ENCODE peak calls at places on chromosomes 6 and 20, in four cellular contexts. One of them, this sample, is unnamed.
A peak's percentile ranks its signal among the peaks of the same experiment; 100 is the strongest.

GRCh38 chr20:53346266-53346665 is 247.4 kb downstream of the ZNF217 start:
- DNase-seq in GM12865: no peak
- DNase-seq in choroid plexus epithelial cell: no peak
- DNase-seq in adipocyte: no peak
- DNase-seq in this sample: no peak

GRCh38 chr6:86723131-86723530 is 214.2 kb upstream of the HTR1E start:
- DNase-seq in choroid plexus epithelial cell: no peak
- DNase-seq in adipocyte: no peak
- DNase-seq in GM12865: no peak
- DNase-seq in this sample: no peak

GRCh38 chr6:113194090-113194489 is 663.1 kb upstream of the MARCKS start:
- DNase-seq in choroid plexus epithelial cell: no peak
- DNase-seq in GM12865: no peak
- DNase-seq in adipocyte: no peak
- DNase-seq in this sample: no peak

GRCh38 chr6:22003219-22003779 is 293.5 kb downstream of the PRL start:
- DNase-seq in GM12865: no peak
- DNase-seq in choroid plexus epithelial cell: no peak
- DNase-seq in adipocyte: peak; percentile 79
- DNase-seq in this sample: no peak

GRCh38 chr20:1900321-1900791 is 5.1 kb downstream of the SIRPA start:
- DNase-seq in GM12865: peak; percentile 50
- DNase-seq in adipocyte: peak; percentile 72
- DNase-seq in choroid plexus epithelial cell: peak; percentile 85
- DNase-seq in this sample: peak; percentile 78

GRCh38 chr6:158237656-158238055 is 69.5 kb downstream of the GTF2H5 start:
- DNase-seq in choroid plexus epithelial cell: no peak
- DNase-seq in GM12865: no peak
- DNase-seq in adipocyte: peak; percentile 27
- DNase-seq in this sample: no peak

GRCh38 chr6:130604869-130605401 is 222.3 kb upstream of the SMLR1 start:
- DNase-seq in adipocyte: no peak
- DNase-seq in GM12865: peak; percentile 10
- DNase-seq in choroid plexus epithelial cell: no peak
- DNase-seq in this sample: no peak

GRCh38 chr20:63769891-63770474 is 30.4 kb downstream of the SLC2A4RG start:
- DNase-seq in choroid plexus epithelial cell: no peak
- DNase-seq in GM12865: no peak
- DNase-seq in adipocyte: no peak
- DNase-seq in this sample: no peak

GRCh38 chr6:53347921-53348435 is 772 bp downstream of the ELOVL5 start:
- DNase-seq in adipocyte: peak; percentile 87
- DNase-seq in GM12865: peak; percentile 55
- DNase-seq in choroid plexus epithelial cell: peak; percentile 70
- DNase-seq in this sample: no peak

GRCh38 chr20:57690525-57690924 is 19.3 kb downstream of the PMEPA1 start:
- DNase-seq in GM12865: no peak
- DNase-seq in adipocyte: no peak
- DNase-seq in choroid plexus epithelial cell: no peak
- DNase-seq in this sample: no peak

GRCh38 chr6:19337103-19337502 is 500.1 kb upstream of the ID4 start:
- DNase-seq in adipocyte: no peak
- DNase-seq in choroid plexus epithelial cell: no peak
- DNase-seq in GM12865: no peak
- DNase-seq in this sample: no peak

GRCh38 chr6:141451508-141452353 is 681.0 kb upstream of the GJE1 start:
- DNase-seq in choroid plexus epithelial cell: peak; percentile 60
- DNase-seq in adipocyte: peak; percentile 55
- DNase-seq in GM12865: no peak
- DNase-seq in this sample: peak; percentile 18

GRCh38 chr6:35385457-35386202 is 43.3 kb downstream of the PPARD start:
- DNase-seq in adipocyte: peak; percentile 63
- DNase-seq in choroid plexus epithelial cell: peak; percentile 78
- DNase-seq in GM12865: no peak
- DNase-seq in this sample: no peak

GRCh38 chr20:48791666-48792071 is 36.1 kb downstream of the PREX1 start:
- DNase-seq in adipocyte: peak; percentile 83
- DNase-seq in GM12865: no peak
- DNase-seq in choroid plexus epithelial cell: peak; percentile 63
- DNase-seq in this sample: no peak

GRCh38 chr20:56799187-56799586 is 170.1 kb downstream of the TFAP2C start:
- DNase-seq in choroid plexus epithelial cell: no peak
- DNase-seq in GM12865: no peak
- DNase-seq in adipocyte: no peak
- DNase-seq in this sample: no peak

GRCh38 chr6:152635949-152636674 is 1.1 kb downstream of the SYNE1 start:
- DNase-seq in GM12865: peak; percentile 75
- DNase-seq in choroid plexus epithelial cell: peak; percentile 46
- DNase-seq in adipocyte: peak; percentile 58
- DNase-seq in this sample: no peak

GRCh38 chr20:40464731-40465208 is 224.3 kb downstream of the MAFB start:
- DNase-seq in GM12865: no peak
- DNase-seq in choroid plexus epithelial cell: no peak
- DNase-seq in adipocyte: no peak
- DNase-seq in this sample: no peak

GRCh38 chr6:20605581-20605980 is 71.3 kb downstream of the CDKAL1 start:
- DNase-seq in GM12865: no peak
- DNase-seq in adipocyte: no peak
- DNase-seq in choroid plexus epithelial cell: no peak
- DNase-seq in this sample: no peak

GRCh38 chr6:52139985-52140680 is 46.0 kb upstream of the IL17A start:
- DNase-seq in choroid plexus epithelial cell: no peak
- DNase-seq in adipocyte: no peak
- DNase-seq in GM12865: no peak
- DNase-seq in this sample: no peak

GRCh38 chr6:37550436-37550835 is 50.7 kb upstream of the CCDC167 start:
- DNase-seq in GM12865: no peak
- DNase-seq in choroid plexus epithelial cell: peak; percentile 30
- DNase-seq in adipocyte: peak; percentile 30
- DNase-seq in this sample: no peak

GRCh38 chr20:34683667-34684066 is 6.8 kb upstream of the PIGU start:
- DNase-seq in choroid plexus epithelial cell: no peak
- DNase-seq in adipocyte: no peak
- DNase-seq in GM12865: no peak
- DNase-seq in this sample: no peak

GRCh38 chr6:110020888-110021287 is 42.8 kb downstream of the GPR6 start:
- DNase-seq in choroid plexus epithelial cell: no peak
- DNase-seq in adipocyte: no peak
- DNase-seq in GM12865: peak; percentile 17
- DNase-seq in this sample: no peak

GRCh38 chr6:4905858-4906257 is 98.0 kb downstream of the RPP40 start:
- DNase-seq in GM12865: no peak
- DNase-seq in adipocyte: no peak
- DNase-seq in choroid plexus epithelial cell: no peak
- DNase-seq in this sample: no peak

GRCh38 chr6:109508166-109508860 is 25.3 kb upstream of the ZBTB24 start:
- DNase-seq in GM12865: no peak
- DNase-seq in adipocyte: peak; percentile 25
- DNase-seq in choroid plexus epithelial cell: no peak
- DNase-seq in this sample: peak; percentile 79

GRCh38 chr6:135506270-135506997 is 8.9 kb upstream of the AHI1 start:
- DNase-seq in GM12865: peak; percentile 59
- DNase-seq in adipocyte: peak; percentile 78
- DNase-seq in choroid plexus epithelial cell: peak; percentile 86
- DNase-seq in this sample: no peak

GRCh38 chr20:8790442-8791074 is 278.3 kb upstream of the PLCB4 start:
- DNase-seq in choroid plexus epithelial cell: peak; percentile 74
- DNase-seq in adipocyte: peak; percentile 80
- DNase-seq in GM12865: peak; percentile 50
- DNase-seq in this sample: peak; percentile 28

GRCh38 chr6:8506123-8506522 is 70.8 kb upstream of the SLC35B3 start:
- DNase-seq in adipocyte: peak; percentile 2
- DNase-seq in choroid plexus epithelial cell: no peak
- DNase-seq in GM12865: no peak
- DNase-seq in this sample: peak; percentile 28

GRCh38 chr20:34110025-34111013 is 1.7 kb downstream of the EIF2S2 start:
- DNase-seq in GM12865: peak; percentile 54
- DNase-seq in choroid plexus epithelial cell: peak; percentile 61
- DNase-seq in adipocyte: peak; percentile 37
- DNase-seq in this sample: no peak

GRCh38 chr6:162099685-162100084 is 627.9 kb downstream of the PRKN start:
- DNase-seq in choroid plexus epithelial cell: peak; percentile 98
- DNase-seq in GM12865: no peak
- DNase-seq in adipocyte: peak; percentile 78
- DNase-seq in this sample: no peak

GRCh38 chr6:10099648-10100047 is 315.2 kb downstream of the TFAP2A start:
- DNase-seq in choroid plexus epithelial cell: no peak
- DNase-seq in adipocyte: no peak
- DNase-seq in GM12865: no peak
- DNase-seq in this sample: no peak

GRCh38 chr20:36528875-36529425 is 12.4 kb upstream of the MYL9 start:
- DNase-seq in choroid plexus epithelial cell: no peak
- DNase-seq in GM12865: no peak
- DNase-seq in adipocyte: no peak
- DNase-seq in this sample: no peak

GRCh38 chr6:153965996-153966395 is 73.0 kb upstream of the OPRM1 start:
- DNase-seq in GM12865: no peak
- DNase-seq in choroid plexus epithelial cell: peak; percentile 68
- DNase-seq in adipocyte: peak; percentile 1
- DNase-seq in this sample: no peak

GRCh38 chr6:23282243-23283021 is 713.1 kb downstream of the HDGFL1 start:
- DNase-seq in adipocyte: peak; percentile 36
- DNase-seq in GM12865: no peak
- DNase-seq in choroid plexus epithelial cell: peak; percentile 3
- DNase-seq in this sample: no peak

GRCh38 chr6:147131728-147132127 is 72.5 kb upstream of the STXBP5 start:
- DNase-seq in GM12865: no peak
- DNase-seq in choroid plexus epithelial cell: peak; percentile 85
- DNase-seq in adipocyte: peak; percentile 66
- DNase-seq in this sample: no peak

GRCh38 chr20:753897-754635 is 14.2 kb downstream of the SLC52A3 start:
- DNase-seq in GM12865: no peak
- DNase-seq in choroid plexus epithelial cell: no peak
- DNase-seq in adipocyte: no peak
- DNase-seq in this sample: no peak

GRCh38 chr20:57772349-57772964 is 62.6 kb upstream of the PMEPA1 start:
- DNase-seq in adipocyte: peak; percentile 71
- DNase-seq in choroid plexus epithelial cell: peak; percentile 66
- DNase-seq in GM12865: peak; percentile 26
- DNase-seq in this sample: peak; percentile 89

GRCh38 chr20:1774479-1774878 is 116.9 kb upstream of the SIRPG start:
- DNase-seq in GM12865: no peak
- DNase-seq in adipocyte: no peak
- DNase-seq in choroid plexus epithelial cell: no peak
- DNase-seq in this sample: no peak

GRCh38 chr6:26457407-26457795 is 354 bp upstream of the BTN2A1 start:
- DNase-seq in adipocyte: no peak
- DNase-seq in GM12865: no peak
- DNase-seq in choroid plexus epithelial cell: no peak
- DNase-seq in this sample: no peak

GRCh38 chr20:36162272-36162966 is 7.9 kb downstream of the EPB41L1 start:
- DNase-seq in choroid plexus epithelial cell: no peak
- DNase-seq in GM12865: no peak
- DNase-seq in adipocyte: peak; percentile 32
- DNase-seq in this sample: no peak

GRCh38 chr6:111722220-111722731 is 116.6 kb upstream of the TRAF3IP2 start:
- DNase-seq in choroid plexus epithelial cell: peak; percentile 79
- DNase-seq in adipocyte: peak; percentile 90
- DNase-seq in GM12865: no peak
- DNase-seq in this sample: no peak

GRCh38 chr6:1317302-1317815 is 5.5 kb downstream of the FOXQ1 start:
- DNase-seq in adipocyte: no peak
- DNase-seq in GM12865: no peak
- DNase-seq in choroid plexus epithelial cell: no peak
- DNase-seq in this sample: no peak

GRCh38 chr6:1314617-1315016 is 2.7 kb downstream of the FOXQ1 start:
- DNase-seq in GM12865: no peak
- DNase-seq in choroid plexus epithelial cell: no peak
- DNase-seq in adipocyte: no peak
- DNase-seq in this sample: no peak

GRCh38 chr6:1315201-1315559 is 3.3 kb downstream of the FOXQ1 start:
- DNase-seq in choroid plexus epithelial cell: no peak
- DNase-seq in adipocyte: no peak
- DNase-seq in GM12865: no peak
- DNase-seq in this sample: no peak

GRCh38 chr6:1316482-1317220 is 4.8 kb downstream of the FOXQ1 start:
- DNase-seq in GM12865: no peak
- DNase-seq in choroid plexus epithelial cell: no peak
- DNase-seq in adipocyte: peak; percentile 31
- DNase-seq in this sample: no peak

GRCh38 chr6:1315560-1316386 is 3.9 kb downstream of the FOXQ1 start:
- DNase-seq in choroid plexus epithelial cell: no peak
- DNase-seq in GM12865: no peak
- DNase-seq in adipocyte: no peak
- DNase-seq in this sample: no peak
- H3K4me3 ChIP-seq in choroid plexus epithelial cell: peak overlapping the region; percentile 58
- H3K4me3 ChIP-seq in GM12865: no peak overlapping the region
- H3K4me3 ChIP-seq in adipocyte: peak overlapping the region; percentile 82
- H3K4me3 ChIP-seq in this sample: no peak overlapping the region

DNA sequence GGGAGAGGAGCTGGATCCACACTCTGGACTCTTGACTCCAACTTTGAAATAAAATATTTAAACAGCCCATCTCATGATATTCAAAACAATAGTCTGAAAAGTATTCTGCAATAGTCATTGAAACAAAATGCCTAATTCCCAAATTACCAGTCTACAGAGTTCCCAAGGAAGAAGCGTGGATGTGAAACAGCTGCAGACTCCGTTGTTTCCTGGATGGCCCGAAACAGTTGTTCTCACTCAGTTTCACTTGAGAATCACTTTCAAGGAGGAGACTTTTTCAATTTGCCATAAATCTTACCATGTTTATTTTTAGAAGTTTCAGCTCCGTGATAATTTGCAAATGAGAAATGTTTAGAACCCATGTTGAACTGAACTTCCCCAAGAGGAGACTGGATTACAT is 105.4 kb downstream of the EDN3 start:
- DNase-seq in GM12865: no peak
- DNase-seq in choroid plexus epithelial cell: no peak
- DNase-seq in adipocyte: no peak
- DNase-seq in this sample: no peak
- H3K4me3 ChIP-seq in GM12865: no peak overlapping the region
- H3K4me3 ChIP-seq in choroid plexus epithelial cell: no peak overlapping the region
- H3K4me3 ChIP-seq in adipocyte: no peak overlapping the region
- H3K4me3 ChIP-seq in this sample: no peak overlapping the region

GRCh38 chr6:25027221-25027916 is 91.6 kb upstream of the RIPOR2 start:
- DNase-seq in adipocyte: no peak
- DNase-seq in choroid plexus epithelial cell: no peak
- DNase-seq in GM12865: peak; percentile 86
- DNase-seq in this sample: no peak

GRCh38 chr6:25025248-25025918 is 89.6 kb upstream of the RIPOR2 start:
- DNase-seq in adipocyte: no peak
- DNase-seq in choroid plexus epithelial cell: no peak
- DNase-seq in GM12865: no peak
- DNase-seq in this sample: no peak

GRCh38 chr6:25028346-25028745 is 92.6 kb upstream of the RIPOR2 start:
- DNase-seq in GM12865: no peak
- DNase-seq in choroid plexus epithelial cell: no peak
- DNase-seq in adipocyte: no peak
- DNase-seq in this sample: no peak

GRCh38 chr6:25025919-25026301 is 90.2 kb upstream of the RIPOR2 start:
- DNase-seq in choroid plexus epithelial cell: no peak
- DNase-seq in GM12865: no peak
- DNase-seq in adipocyte: no peak
- DNase-seq in this sample: no peak

GRCh38 chr6:25026723-25027122 is 91.0 kb upstream of the RIPOR2 start:
- DNase-seq in GM12865: no peak
- DNase-seq in choroid plexus epithelial cell: no peak
- DNase-seq in adipocyte: no peak
- DNase-seq in this sample: no peak
- H3K4me3 ChIP-seq in GM12865: no peak overlapping the region
- H3K4me3 ChIP-seq in choroid plexus epithelial cell: no peak overlapping the region
- H3K4me3 ChIP-seq in adipocyte: no peak overlapping the region
- H3K4me3 ChIP-seq in this sample: no peak overlapping the region

GRCh38 chr6:169252805-169253189 is 849 bp downstream of the THBS2 start:
- DNase-seq in GM12865: no peak
- DNase-seq in adipocyte: peak; percentile 59
- DNase-seq in choroid plexus epithelial cell: no peak
- DNase-seq in this sample: no peak
- H3K4me3 ChIP-seq in GM12865: no peak overlapping the region
- H3K4me3 ChIP-seq in adipocyte: peak overlapping the region; percentile 93
- H3K4me3 ChIP-seq in choroid plexus epithelial cell: peak overlapping the region; percentile 73
- H3K4me3 ChIP-seq in this sample: peak overlapping the region; percentile 13

This sample was measured in NT2/D1.